ENCODE peak calls at places on chromosome 10, in six cellular contexts. W is left ventricle myocardium superior; H is ovary; V is activated naive CD4-positive, alpha-beta T cell; E is EL; A is activated CD4-positive, alpha-beta T cell treated with anti-CD3 and anti-CD28 coated beads for 36 hours. Q is an unnamed sample.

GRCh38 chr10:48790740-48791044 is 106.0 kb downstream of the WDFY4 start:
- DNase-seq in W (no peak), H (no peak), V (no peak), E (no peak), A (no peak), Q (no peak)

GRCh38 chr10:21506351-21506750 is 19.1 kb downstream of the SKIDA1 start:
- DNase-seq in W (no peak), H (no peak), V (no peak), E (no peak), A (no peak), Q (no peak)

GRCh38 chr10:104424719-104425118 is 71.1 kb downstream of the CFAP58 start:
- DNase-seq in W (no peak), H (no peak), V (no peak), E (peak), A (peak), Q (no peak)

GRCh38 chr10:34369120-34369519 is 446.0 kb downstream of the PARD3 start:
- DNase-seq in W (no peak), H (no peak), V (no peak), E (no peak), A (no peak), Q (no peak)

GRCh38 chr10:24949616-24950015 is 2.8 kb downstream of the PRTFDC1 start:
- DNase-seq in W (no peak), H (no peak), V (no peak), E (no peak), A (no peak), Q (no peak)

GRCh38 chr10:60914676-60915075 is 29.3 kb downstream of the RHOBTB1 start:
- DNase-seq in W (no peak), H (peak), V (no peak), E (peak), A (no peak), Q (no peak)

GRCh38 chr10:110867807-110868465 is 3.8 kb upstream of the PDCD4 start:
- DNase-seq in W (no peak), H (no peak), V (no peak), E (no peak), A (no peak), Q (no peak)

GRCh38 chr10:123548779-123549178 is 117.4 kb upstream of the GPR26 start:
- DNase-seq in W (no peak), H (no peak), V (no peak), E (no peak), A (no peak), Q (no peak)

GRCh38 chr10:84177541-84178386 is 4.2 kb downstream of the GPR15LG start:
- DNase-seq in W (peak), H (no peak), V (peak), E (no peak), A (peak), Q (no peak)

GRCh38 chr10:132101529-132101928 is 35.8 kb downstream of the JAKMIP3 start:
- DNase-seq in W (no peak), H (no peak), V (no peak), E (no peak), A (no peak), Q (peak)

GRCh38 chr10:117198088-117198487 is 799 bp downstream of the KCNK18 start:
- DNase-seq in W (no peak), H (no peak), V (no peak), E (no peak), A (no peak), Q (no peak)

GRCh38 chr10:22335204-22335956 is 9.9 kb upstream of the SPAG6 start:
- DNase-seq in W (peak), H (peak), V (peak), E (peak), A (peak), Q (no peak)

GRCh38 chr10:100345570-100346330 is 1.3 kb upstream of the SCD start:
- DNase-seq in W (no peak), H (peak), V (no peak), E (peak), A (no peak), Q (no peak)

GRCh38 chr10:109837384-109837783 is 85.9 kb downstream of the XPNPEP1 start:
- DNase-seq in W (no peak), H (no peak), V (no peak), E (no peak), A (no peak), Q (no peak)

GRCh38 chr10:77383861-77384553 is 253.6 kb downstream of the KCNMA1 start:
- DNase-seq in W (no peak), H (no peak), V (no peak), E (no peak), A (no peak), Q (no peak)

GRCh38 chr10:121709674-121710073 is 111.4 kb upstream of the FGFR2 start:
- DNase-seq in W (no peak), H (no peak), V (no peak), E (no peak), A (no peak), Q (no peak)

GRCh38 chr10:70666960-70667798 is 5.1 kb upstream of the ADAMTS14 start:
- DNase-seq in W (no peak), H (no peak), V (no peak), E (no peak), A (no peak), Q (no peak)

GRCh38 chr10:63588436-63589180 is 67.4 kb downstream of the REEP3 start:
- DNase-seq in W (no peak), H (no peak), V (no peak), E (peak), A (no peak), Q (no peak)

Q was measured in endothelial cell.